ENCODE peak calls at places on chromosomes 5 and 9, in five cellular contexts. M is left colon; O is stimulated activated naive CD4-positive, alpha-beta T cell; V is iris pigment epithelial cell; G is nucleus accumbens. B is an unnamed sample.

GRCh38 chr9:36127652-36128244 is 8.8 kb upstream of the GLIPR2 start:
- DNase-seq in M (no peak), O (no peak), V (no peak), G (no peak), B (no peak)

GRCh38 chr9:72476617-72477375 is 44.6 kb upstream of the TMC1 start:
- DNase-seq in M (peak), O (no peak), V (peak), G (no peak), B (peak)

GRCh38 chr9:114504341-114505186 is 709 bp downstream of the WHRN start:
- DNase-seq in M (peak), O (peak), V (peak), G (peak), B (peak)

GRCh38 chr5:53649352-53649751 is 88.9 kb downstream of the NDUFS4 start:
- DNase-seq in M (no peak), O (no peak), V (no peak), G (no peak), B (no peak)

GRCh38 chr9:91162784-91163440 is 198.8 kb downstream of the AUH start:
- DNase-seq in M (peak), O (no peak), V (peak), G (peak), B (peak)

GRCh38 chr5:175920506-175920865 is 47.6 kb downstream of the THOC3 start:
- DNase-seq in M (no peak), O (no peak), V (no peak), G (no peak), B (no peak)

GRCh38 chr5:179974946-179975712 is 67.4 kb upstream of the TBC1D9B start:
- DNase-seq in M (peak), O (peak), V (peak), G (no peak), B (peak)

GRCh38 chr9:124863371-124863831 is 1.5 kb downstream of the ARPC5L start:
- DNase-seq in M (no peak), O (no peak), V (no peak), G (no peak), B (no peak)

GRCh38 chr9:97096793-97097192 is 57.9 kb upstream of the CTSV start:
- DNase-seq in M (no peak), O (no peak), V (no peak), G (no peak), B (no peak)

GRCh38 chr5:178990491-178990890 is 4.6 kb downstream of the GRM6 start:
- DNase-seq in M (no peak), O (no peak), V (no peak), G (no peak), B (no peak)

GRCh38 chr5:176773408-176774035 is 36.8 kb upstream of the UNC5A start:
- DNase-seq in M (no peak), O (no peak), V (no peak), G (no peak), B (no peak)

GRCh38 chr5:131749138-131749537 is 47.7 kb downstream of the FNIP1 start:
- DNase-seq in M (no peak), O (no peak), V (peak), G (no peak), B (no peak)

B was measured in colonic mucosa.